ENCODE peak calls at places on chromosomes 2 and 18, in six cellular contexts. T is CD4-positive, alpha-beta memory T cell; P is hepatocyte; Y is fibroblast of lung; J is K562; D is kidney. Q is an unnamed sample.

GRCh38 chr2:204664708-204665121 is 119.4 kb downstream of the PARD3B start:
- DNase-seq in P (no peak), D (no peak), J (no peak), Y (peak; percentile 30), T (no peak), Q (no peak)

GRCh38 chr18:48994926-48995835 is 44.4 kb upstream of the SMAD7 start:
- DNase-seq in Y (no peak), P (no peak), J (no peak), T (no peak), D (peak; percentile 66), Q (no peak)

GRCh38 chr2:196233033-196233807 is 61.8 kb upstream of the STK17B start:
- DNase-seq in T (no peak), P (peak; percentile 46), Y (peak; percentile 80), J (no peak), D (no peak), Q (no peak)

GRCh38 chr2:119475857-119476244 is 44.2 kb downstream of the TMEM37 start:
- DNase-seq in P (no peak), Y (no peak), J (no peak), D (no peak), T (no peak), Q (no peak)

GRCh38 chr2:160418398-160418765 is 75.2 kb downstream of the RBMS1 start:
- DNase-seq in Y (no peak), T (no peak), J (no peak), D (no peak), P (no peak), Q (no peak)

GRCh38 chr2:29462293-29462692 is 347.1 kb downstream of the CLIP4 start:
- DNase-seq in T (no peak), D (no peak), J (no peak), P (no peak), Y (no peak), Q (no peak)

GRCh38 chr2:211766689-211767088 is 771.9 kb downstream of the ERBB4 start:
- DNase-seq in J (no peak), P (peak; percentile 19), Y (no peak), T (no peak), D (peak; percentile 61), Q (no peak)

GRCh38 chr2:236679906-236680305 is 110.3 kb downstream of the ACKR3 start:
- DNase-seq in J (no peak), T (no peak), Y (peak; percentile 88), D (no peak), P (peak; percentile 52), Q (no peak)

GRCh38 chr2:87996570-87996969 is 19.8 kb downstream of the RNU2-63P start:
- DNase-seq in Y (no peak), P (peak; percentile 1), J (no peak), D (no peak), T (no peak), Q (no peak)

GRCh38 chr2:62292190-62292589 is 96.3 kb downstream of the B3GNT2 start:
- DNase-seq in P (no peak), T (no peak), J (no peak), Y (no peak), D (peak; percentile 44), Q (no peak)

GRCh38 chr2:42967959-42968674 is 175.7 kb upstream of the HAAO start:
- DNase-seq in T (no peak), P (peak; percentile 65), D (no peak), Y (peak; percentile 91), J (peak; percentile 95), Q (no peak)

GRCh38 chr2:96762529-96763253 is 2.0 kb downstream of the CNNM4 start:
- DNase-seq in T (no peak), P (no peak), J (peak; percentile 31), Y (no peak), D (no peak), Q (no peak)

GRCh38 chr2:224584111-224584764 is 925 bp downstream of the CUL3 start:
- DNase-seq in Y (peak; percentile 49), D (no peak), J (peak; percentile 51), T (peak; percentile 14), P (peak; percentile 42), Q (no peak)

GRCh38 chr18:67282796-67283195 is 233.7 kb downstream of the DSEL start:
- DNase-seq in P (no peak), T (no peak), D (no peak), Y (no peak), J (no peak), Q (no peak)

GRCh38 chr2:23713352-23713751 is 213.6 kb downstream of the ATAD2B start:
- DNase-seq in Y (peak; percentile 8), T (no peak), J (no peak), P (no peak), D (no peak), Q (no peak)

GRCh38 chr2:224400174-224400810 is 1.6 kb downstream of the FAM124B start:
- DNase-seq in P (no peak), Y (no peak), T (no peak), D (no peak), J (no peak), Q (no peak)

GRCh38 chr2:73091164-73091563 is 19.7 kb upstream of the SFXN5 start:
- DNase-seq in Y (no peak), T (no peak), J (no peak), D (peak; percentile 37), P (peak; percentile 62), Q (no peak)

GRCh38 chr2:57497489-57498096 is 549.0 kb upstream of the VRK2 start:
- DNase-seq in P (peak; percentile 82), T (no peak), D (no peak), Y (peak; percentile 59), J (peak; percentile 49), Q (no peak)

GRCh38 chr18:47953471-47953931 is 23.0 kb upstream of the SMAD2 start:
- DNase-seq in T (peak; percentile 16), D (peak; percentile 85), P (no peak), Y (no peak), J (no peak), Q (no peak)

GRCh38 chr18:53567935-53568574 is 656.4 kb downstream of the MBD2 start:
- DNase-seq in P (peak; percentile 34), J (peak; percentile 7), D (no peak), T (peak; percentile 6), Y (peak; percentile 30), Q (no peak)

GRCh38 chr18:32889620-32890593 is 117.1 kb upstream of the KLHL14 start:
- DNase-seq in Y (no peak), T (no peak), D (no peak), P (no peak), J (no peak), Q (no peak)

GRCh38 chr2:100623033-100623715 is 60.4 kb downstream of the PDCL3 start:
- DNase-seq in J (no peak), P (no peak), Y (no peak), D (no peak), T (no peak), Q (no peak)
- H3K9me3 ChIP-seq in J (no peaks in the 10 kb centered on the region), P (no peaks in the 10 kb centered on the region), Y (no peaks in the 10 kb centered on the region), D (no peaks in the 10 kb centered on the region), T (no peaks in the 10 kb centered on the region), Q (no peaks in the 10 kb centered on the region)

GRCh38 chr2:64523667-64524603 is at the start of gene AFTPH:
- DNase-seq in J (peak; percentile 99), P (peak; percentile 99), D (peak; percentile 100), Y (peak; percentile 98), T (peak; percentile 99), Q (peak; percentile 99)
- H3K9me3 ChIP-seq in J (no peaks in the 10 kb centered on the region), P (no peaks in the 10 kb centered on the region), D (no peaks in the 10 kb centered on the region), Y (no peaks in the 10 kb centered on the region), T (no peaks in the 10 kb centered on the region), Q (no peaks in the 10 kb centered on the region)

DNA sequence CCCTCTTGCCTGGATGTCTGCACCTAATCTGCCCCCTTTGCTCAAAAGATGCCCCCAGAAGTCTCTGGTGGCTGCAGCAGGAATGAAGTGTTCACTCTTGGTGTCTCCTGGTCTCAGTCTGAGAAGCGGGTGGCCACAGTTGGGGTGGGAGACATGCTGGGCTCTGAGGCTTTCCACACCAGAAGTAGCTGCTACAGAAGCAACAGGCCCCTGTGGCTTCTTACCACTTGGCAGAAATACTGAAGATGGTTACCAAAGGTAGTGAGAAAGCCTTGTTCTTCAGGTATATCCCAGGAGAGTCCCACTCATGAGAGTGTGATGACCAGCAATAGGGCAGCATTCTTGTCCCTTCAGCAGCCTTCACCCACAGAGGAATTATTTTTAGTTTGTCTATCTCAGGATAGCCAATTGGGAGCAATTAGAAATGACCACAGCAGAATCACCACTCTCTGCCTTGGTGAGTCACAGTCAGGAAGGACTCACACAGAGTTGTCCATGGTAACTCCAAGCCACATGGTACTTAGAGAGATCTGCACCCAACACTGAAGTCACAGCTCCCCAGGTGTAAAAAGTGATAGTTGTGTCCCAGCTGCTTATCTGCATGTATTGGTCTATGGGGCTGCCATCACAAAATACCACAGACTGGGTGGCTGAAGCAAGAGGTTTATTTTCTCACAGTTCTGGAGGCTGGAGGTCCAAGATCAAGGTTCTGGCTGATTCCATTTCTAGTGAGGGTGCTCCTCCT is 169.8 kb upstream of the ID2 start:
- DNase-seq in D (no peak), Y (no peak), P (no peak), J (peak; percentile 30), T (no peak), Q (no peak)
- H3K9me3 ChIP-seq in D (no peaks in the 10 kb centered on the region), Y (no peaks in the 10 kb centered on the region), P (no peaks in the 10 kb centered on the region), J (peaks cover 2% of the 10 kb centered on the region), T (no peaks in the 10 kb centered on the region), Q (peaks cover 5% of the 10 kb centered on the region)

DNA sequence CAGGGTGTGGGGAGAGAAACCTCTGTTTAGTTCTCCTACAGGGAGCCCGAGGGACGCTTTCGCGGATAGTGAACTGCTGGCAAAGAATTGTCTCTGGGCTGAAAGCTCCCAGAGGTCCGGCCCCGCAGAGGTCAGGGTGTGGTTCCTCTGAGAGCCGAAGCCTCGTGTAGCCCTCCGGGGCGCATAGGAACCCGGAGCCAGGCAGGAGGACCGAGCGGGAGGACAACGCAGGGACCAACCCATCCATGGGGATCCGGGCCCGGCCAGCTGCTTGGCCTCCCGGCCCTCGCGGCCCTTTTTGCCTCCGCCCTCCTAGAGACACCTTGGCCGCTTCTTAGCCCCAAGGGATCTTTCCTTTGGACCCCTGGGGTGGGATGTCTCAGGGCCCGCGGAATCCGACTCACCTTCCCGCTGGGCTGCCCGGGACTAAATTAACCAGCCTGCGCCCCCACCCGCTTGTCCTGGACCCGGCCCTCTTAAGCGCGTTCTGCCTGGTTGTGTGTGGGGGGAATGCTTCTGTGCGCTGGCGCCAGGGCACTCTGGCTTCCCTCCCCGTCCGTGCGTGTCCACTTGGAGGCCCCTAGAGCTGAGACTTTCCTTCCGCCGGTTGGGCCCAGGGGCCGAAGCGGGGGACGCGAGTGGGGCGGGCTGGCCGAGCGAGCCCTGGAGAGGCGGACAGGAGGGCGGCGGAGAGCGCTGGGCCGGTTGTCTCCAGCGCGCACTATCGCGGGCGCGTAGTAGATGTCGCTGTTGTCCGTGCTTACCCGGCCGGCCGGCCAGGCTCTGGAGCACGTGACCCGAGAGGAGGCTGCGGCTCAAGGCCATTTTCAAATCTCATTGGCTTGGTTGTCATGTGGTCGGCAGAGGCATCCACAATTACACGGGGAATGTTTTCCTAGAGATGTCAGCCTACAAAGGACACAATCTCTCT is at the start of gene HOXD10:
- DNase-seq in P (no peak), D (peak; percentile 98), T (no peak), J (peak; percentile 37), Y (no peak), Q (no peak)
- H3K9me3 ChIP-seq in P (peaks cover 3% of the 10 kb centered on the region), D (no peaks in the 10 kb centered on the region), T (no peaks in the 10 kb centered on the region), J (no peaks in the 10 kb centered on the region), Y (no peaks in the 10 kb centered on the region), Q (no peaks in the 10 kb centered on the region)

GRCh38 chr2:95268208-95269035 is 5.8 kb upstream of the PROM2 start:
- DNase-seq in P (no peak), D (peak; percentile 52), J (no peak), Y (no peak), T (no peak), Q (no peak)
- H3K9me3 ChIP-seq in P (no peaks in the 10 kb centered on the region), D (no peaks in the 10 kb centered on the region), J (no peaks in the 10 kb centered on the region), Y (no peaks in the 10 kb centered on the region), T (no peaks in the 10 kb centered on the region), Q (no peaks in the 10 kb centered on the region)

Q was measured in effector memory CD4-positive, alpha-beta T cell.